ENCODE peak calls at places on chromosomes 11 and 22, in eight cellular contexts. L is activated CD4-positive, alpha-beta T cell treated with anti-CD3 and anti-CD28 coated beads, Interleukin-2, amount 50 U/mL, for 1 hour; I is GM06990; J is iPS-NIHi11; P is NCI-H1436; O is SW480; E is HCT116; N is myocyte. G is an unnamed sample.

GRCh38 chr11:63666874-63667273 is 4.3 kb downstream of the ATL3 start:
- DNase-seq in L (no peak), I (no peak), J (no peak), P (no peak), O (no peak), E (no peak), N (no peak), G (no peak)

GRCh38 chr11:128473631-128474030 is 113.7 kb downstream of the ETS1 start:
- DNase-seq in L (no peak), I (peak), J (no peak), P (no peak), O (no peak), E (no peak), N (no peak), G (peak)

GRCh38 chr11:110447897-110448522 is 18.3 kb downstream of the FDX1 start:
- DNase-seq in L (no peak), I (no peak), J (peak), P (no peak), O (peak), E (no peak), N (no peak), G (no peak)

GRCh38 chr22:45604239-45604711 is 67.4 kb upstream of the ATXN10 start:
- DNase-seq in L (no peak), I (no peak), J (no peak), P (no peak), O (peak), E (no peak), N (no peak), G (no peak)

GRCh38 chr22:42877158-42877557 is 20.1 kb upstream of the ARFGAP3 start:
- DNase-seq in L (no peak), I (no peak), J (no peak), P (no peak), O (no peak), E (no peak), N (no peak), G (no peak)

GRCh38 chr11:69460540-69461257 is 20.8 kb upstream of the LINC01488 start:
- DNase-seq in L (no peak), I (no peak), J (no peak), P (no peak), O (peak), E (peak), N (no peak), G (no peak)

GRCh38 chr11:65522640-65523322 is 2.1 kb upstream of the SCYL1 start:
- DNase-seq in L (no peak), I (no peak), J (no peak), P (no peak), O (no peak), E (no peak), N (no peak), G (no peak)

GRCh38 chr11:116577273-116577672 is 195.5 kb downstream of the BUD13 start:
- DNase-seq in L (no peak), I (no peak), J (no peak), P (no peak), O (peak), E (no peak), N (no peak), G (no peak)

GRCh38 chr11:125380756-125381445 is 115.2 kb downstream of the FEZ1 start:
- DNase-seq in L (no peak), I (no peak), J (no peak), P (no peak), O (no peak), E (no peak), N (no peak), G (no peak)

GRCh38 chr11:83957038-83957900 is 671.1 kb upstream of the CCDC90B start:
- DNase-seq in L (no peak), I (no peak), J (no peak), P (no peak), O (no peak), E (no peak), N (no peak), G (no peak)

GRCh38 chr11:46369458-46370152 is 11.9 kb upstream of the MDK start:
- DNase-seq in L (peak), I (no peak), J (peak), P (peak), O (peak), E (peak), N (peak), G (peak)

GRCh38 chr11:94924074-94925031 is 49.0 kb downstream of the CWC15 start:
- DNase-seq in L (no peak), I (no peak), J (no peak), P (no peak), O (no peak), E (no peak), N (no peak), G (peak)

GRCh38 chr11:65790902-65791650 is 4.2 kb downstream of the OVOL1 start:
- DNase-seq in L (no peak), I (no peak), J (no peak), P (no peak), O (no peak), E (no peak), N (no peak), G (no peak)

GRCh38 chr11:117815262-117815803 is 9.2 kb downstream of the FXYD2 start:
- DNase-seq in L (peak), I (peak), J (no peak), P (no peak), O (no peak), E (no peak), N (no peak), G (peak)

GRCh38 chr11:76802151-76802550 is 19.0 kb downstream of the TSKU start:
- DNase-seq in L (no peak), I (no peak), J (no peak), P (no peak), O (no peak), E (no peak), N (no peak), G (no peak)

GRCh38 chr11:69213315-69213714 is 57.6 kb downstream of the SMIM38 start:
- DNase-seq in L (no peak), I (no peak), J (no peak), P (no peak), O (no peak), E (no peak), N (no peak), G (no peak)

GRCh38 chr22:29744902-29745301 is 21.9 kb downstream of the ZMAT5 start:
- DNase-seq in L (no peak), I (no peak), J (no peak), P (peak), O (no peak), E (no peak), N (peak), G (no peak)

GRCh38 chr11:107705027-107705426 is 6.8 kb downstream of the SLN start:
- DNase-seq in L (no peak), I (no peak), J (no peak), P (no peak), O (peak), E (no peak), N (peak), G (no peak)

GRCh38 chr11:10660323-10660722 is 33.2 kb downstream of the IRAG1 start:
- DNase-seq in L (no peak), I (no peak), J (no peak), P (no peak), O (no peak), E (no peak), N (no peak), G (no peak)

GRCh38 chr22:19127329-19128008 is 3.6 kb upstream of the TSSK2 start:
- DNase-seq in L (no peak), I (no peak), J (no peak), P (no peak), O (no peak), E (no peak), N (no peak), G (no peak)

GRCh38 chr22:45034156-45034555 is 24.4 kb upstream of the PHF21B start:
- DNase-seq in L (no peak), I (no peak), J (no peak), P (no peak), O (no peak), E (no peak), N (no peak), G (no peak)

GRCh38 chr11:68584097-68584496 is 100.2 kb upstream of the GAL start:
- DNase-seq in L (peak), I (peak), J (peak), P (no peak), O (peak), E (no peak), N (no peak), G (peak)

GRCh38 chr11:3069425-3069824 is 12.2 kb upstream of the CARS1 start:
- DNase-seq in L (no peak), I (no peak), J (no peak), P (no peak), O (no peak), E (no peak), N (no peak), G (no peak)

GRCh38 chr22:46803031-46803880 is 40.8 kb downstream of the TBC1D22A start:
- DNase-seq in L (peak), I (peak), J (peak), P (peak), O (peak), E (peak), N (no peak), G (peak)